ENCODE peak calls at places on chromosomes 7 and 10, in six cellular contexts. L, A, V, I, S and E are unnamed samples.

GRCh38 chr10:100769481-100769880 is 24.1 kb downstream of the PAX2 start:
- DNase-seq in A (no peak), S (no peak), L (no peak), V (no peak), I (no peak), E (no peak)

GRCh38 chr7:41869596-41869995 is 166.7 kb upstream of the INHBA start:
- DNase-seq in L (no peak), S (peak), I (peak), V (no peak), A (no peak), E (no peak)

GRCh38 chr10:73590881-73591577 is at the start of gene USP54:
- DNase-seq in S (peak), V (peak), A (no peak), L (no peak), I (peak), E (no peak)

GRCh38 chr10:91590904-91591791 is 41.7 kb downstream of the PPP1R3C start:
- DNase-seq in A (no peak), L (no peak), S (peak), I (peak), V (peak), E (no peak)

GRCh38 chr7:71752171-71752935 is 620.4 kb downstream of the GALNT17 start:
- DNase-seq in A (peak), S (peak), I (peak), V (peak), L (peak), E (no peak)

GRCh38 chr7:158366346-158366745 is 221.3 kb downstream of the PTPRN2 start:
- DNase-seq in I (no peak), V (no peak), A (peak), L (no peak), S (no peak), E (peak)

GRCh38 chr10:130242483-130242882 is 106.3 kb downstream of the GLRX3 start:
- DNase-seq in S (no peak), V (no peak), A (no peak), L (no peak), I (no peak), E (no peak)

GRCh38 chr7:154791611-154792010 is 211.3 kb downstream of the PAXIP1 start:
- DNase-seq in I (no peak), S (no peak), A (no peak), V (no peak), L (no peak), E (no peak)

GRCh38 chr7:82494420-82494819 is 50.8 kb upstream of the CACNA2D1 start:
- DNase-seq in V (no peak), I (no peak), L (no peak), A (no peak), S (no peak), E (no peak)

GRCh38 chr7:144866189-144866588 is 30.3 kb upstream of the TPK1 start:
- DNase-seq in S (no peak), I (no peak), A (no peak), V (no peak), L (no peak), E (no peak)

GRCh38 chr7:144869072-144869471 is 33.2 kb upstream of the TPK1 start:
- DNase-seq in I (no peak), S (no peak), V (no peak), A (no peak), L (no peak), E (no peak)

GRCh38 chr7:144857463-144857862 is 21.6 kb upstream of the TPK1 start:
- DNase-seq in L (no peak), S (no peak), I (no peak), A (no peak), V (no peak), E (no peak)

GRCh38 chr7:144862612-144863319 is 26.9 kb upstream of the TPK1 start:
- DNase-seq in L (no peak), A (no peak), I (no peak), V (no peak), S (no peak), E (no peak)

GRCh38 chr7:144863320-144863647 is 27.4 kb upstream of the TPK1 start:
- DNase-seq in A (no peak), V (no peak), L (no peak), I (no peak), S (no peak), E (no peak)
- TF ChIP-seq CTCF in A (no peak), V (no peak), L (no peak), I (no peak), S (no peak), E (no peak)

DNA sequence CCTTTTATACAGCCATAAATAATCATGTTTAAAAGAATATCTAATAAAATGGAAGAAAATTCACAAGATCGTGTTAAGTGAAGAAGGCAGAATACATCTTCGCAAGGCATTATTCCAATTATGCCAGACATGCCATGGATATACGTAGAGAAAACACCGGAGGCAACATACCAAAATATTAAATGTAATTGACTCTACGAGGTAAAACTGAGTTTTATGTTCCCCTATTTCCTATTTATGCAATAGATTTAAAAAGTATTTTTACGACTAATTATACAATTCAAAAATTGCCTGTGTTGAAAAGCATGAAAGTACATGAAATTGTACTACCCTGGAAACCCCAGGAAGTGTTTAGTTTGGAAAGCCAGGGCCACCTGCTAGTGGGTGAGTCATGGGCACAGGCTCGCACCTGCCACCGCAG is 935 bp upstream of the REPIN1 start:
- DNase-seq in L (no peak), V (peak), S (no peak), I (no peak), A (no peak), E (no peak)
- TF ChIP-seq CTCF in L (no peak), V (no peak), S (no peak), I (no peak), A (no peak), E (no peak)

DNA sequence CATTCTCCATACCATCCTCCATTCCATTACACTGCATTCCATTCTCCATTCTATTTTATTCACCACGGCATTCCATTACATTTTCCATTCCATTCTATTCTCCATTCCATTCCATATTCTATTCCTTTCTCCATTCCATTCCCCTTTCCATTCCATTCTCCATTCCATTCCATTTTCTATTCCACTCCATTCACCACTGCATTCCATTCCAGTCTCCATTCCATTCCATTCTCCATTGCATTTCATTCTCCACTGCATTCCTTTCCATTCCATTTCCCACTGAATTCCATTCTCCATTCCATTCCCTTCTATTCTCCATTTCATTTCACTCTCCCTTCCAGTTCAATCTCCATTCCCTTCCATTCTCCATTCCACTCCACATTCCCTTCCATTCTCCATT is 79.6 kb downstream of the NSUN6 start:
- DNase-seq in S (no peak), L (no peak), A (no peak), I (no peak), V (no peak), E (no peak)
- TF ChIP-seq CTCF in S (no peak), L (no peak), A (no peak), I (no peak), V (no peak), E (no peak)

DNA sequence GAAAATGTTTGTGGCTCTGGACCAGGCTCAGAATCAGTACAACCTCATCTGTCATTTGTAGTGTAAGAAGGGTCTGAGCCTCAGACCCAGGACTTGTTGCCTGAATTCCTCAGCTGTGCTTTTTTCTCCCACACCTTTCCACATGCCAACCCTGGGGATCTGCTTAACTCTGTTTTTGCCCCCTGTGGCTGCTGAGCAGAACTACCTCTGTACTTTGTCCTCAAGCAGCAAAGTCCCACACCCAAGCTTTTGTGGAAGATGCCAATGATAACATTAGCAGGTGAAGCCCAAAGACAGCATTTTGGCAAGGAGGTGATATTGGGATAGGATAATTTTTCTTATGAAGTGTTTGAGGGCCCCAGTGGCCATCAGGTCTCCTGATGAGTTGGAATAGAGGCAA is 5.8 kb upstream of the CYP2C18 start:
- DNase-seq in A (no peak), I (no peak), V (peak), S (no peak), L (no peak), E (no peak)
- TF ChIP-seq CTCF in A (no peak), I (no peak), V (peak), S (no peak), L (peak), E (no peak)

GRCh38 chr7:124662372-124662771 is 103.2 kb downstream of the GPR37 start:
- DNase-seq in V (no peak), S (no peak), A (no peak), I (no peak), L (no peak), E (no peak)

GRCh38 chr7:124667754-124668153 is 97.8 kb downstream of the GPR37 start:
- DNase-seq in V (no peak), S (no peak), L (no peak), A (no peak), I (no peak), E (no peak)

GRCh38 chr7:124667312-124667711 is 98.3 kb downstream of the GPR37 start:
- DNase-seq in A (no peak), S (no peak), L (no peak), V (peak), I (peak), E (no peak)

DNA sequence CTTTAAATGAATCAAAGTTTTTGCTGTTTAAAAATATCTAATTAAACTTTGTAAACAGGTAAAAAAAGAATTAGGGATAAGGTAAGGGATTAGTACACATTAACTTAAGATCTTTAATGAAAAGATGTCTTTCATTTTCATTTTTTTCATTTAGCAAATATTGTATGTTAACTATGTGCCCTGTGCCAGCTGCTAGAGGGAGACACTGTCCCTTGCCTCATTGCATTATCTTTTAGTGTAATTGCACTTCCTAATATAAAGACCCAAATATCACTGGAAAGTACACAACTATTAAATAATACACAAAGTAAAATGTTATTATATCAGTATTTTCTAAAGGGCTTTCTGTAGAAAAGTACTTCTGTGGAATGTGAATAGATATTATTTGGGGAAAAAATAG is 102.7 kb downstream of the GPR37 start:
- DNase-seq in S (no peak), L (no peak), V (no peak), A (no peak), I (no peak), E (no peak)
- TF ChIP-seq CTCF in S (no peak), L (no peak), V (peak), A (no peak), I (no peak), E (no peak)

DNA sequence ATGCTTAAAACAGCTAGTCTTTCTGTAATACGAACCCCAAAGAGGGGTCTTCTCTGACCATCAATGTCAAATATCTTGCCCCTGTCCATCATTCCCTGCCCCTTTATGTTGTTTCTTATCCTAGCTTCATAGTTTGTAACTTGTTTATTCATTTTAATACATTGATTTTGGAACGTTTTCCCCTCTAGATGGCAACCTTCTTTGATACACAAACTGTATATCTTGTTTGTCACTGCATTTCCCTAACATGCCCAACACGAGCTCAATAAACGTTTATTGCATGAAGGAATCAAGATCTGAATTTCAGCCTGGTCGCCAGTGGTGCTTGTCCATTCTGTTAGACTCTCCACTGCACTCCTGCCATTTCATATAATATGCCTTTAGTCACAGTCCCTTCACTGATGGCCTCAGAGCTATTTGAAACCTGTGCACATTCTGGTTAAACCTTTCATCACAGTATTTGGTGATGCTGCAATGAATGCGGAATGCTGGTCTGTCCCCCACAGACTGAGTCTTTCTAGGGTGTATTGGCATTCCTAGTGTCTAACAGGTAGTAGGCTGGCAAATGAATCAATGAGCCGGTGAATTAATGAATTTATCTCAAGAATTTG is 55.0 kb upstream of the FRMD4A start:
- DNase-seq in A (no peak), L (no peak), V (no peak), I (no peak), S (no peak), E (no peak)
- TF ChIP-seq CTCF in A (no peak), L (no peak), V (no peak), I (no peak), S (peak), E (no peak)

GRCh38 chr10:127815147-127815546 is 77.6 kb downstream of the CLRN3 start:
- DNase-seq in A (no peak), I (no peak), L (no peak), V (no peak), S (no peak), E (no peak)
- TF ChIP-seq CTCF in A (no peak), I (peak), L (peak), V (no peak), S (peak), E (no peak)

DNA sequence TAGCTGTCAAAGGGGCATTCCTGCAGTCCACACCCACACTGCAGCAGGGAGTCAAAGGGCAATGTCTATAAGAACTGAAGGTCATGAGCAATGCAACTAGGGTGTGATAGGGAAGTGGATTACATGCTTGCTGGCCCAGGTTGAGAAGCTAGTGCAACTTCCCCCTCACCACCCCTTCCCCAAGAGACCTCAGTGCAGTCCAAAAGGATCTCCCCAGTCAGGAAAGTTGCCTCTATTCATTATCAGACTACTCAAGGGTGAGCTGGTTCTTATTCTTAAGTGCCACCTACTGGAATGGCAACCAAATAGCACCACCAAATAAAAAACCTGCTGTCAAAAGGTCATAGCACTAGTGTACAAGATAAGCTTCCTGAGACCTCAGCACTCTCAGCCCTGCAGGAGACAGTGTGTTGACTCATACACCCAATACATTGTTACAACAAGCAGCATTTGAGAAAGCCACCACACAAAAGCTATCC is 28.2 kb downstream of the MTERF1 start:
- DNase-seq in S (peak), I (peak), A (no peak), L (no peak), V (peak), E (no peak)
- TF ChIP-seq CTCF in S (peak), I (peak), A (peak), L (peak), V (peak), E (peak)

GRCh38 chr10:26446258-26446657 is 8.1 kb downstream of the APBB1IP start:
- DNase-seq in V (no peak), S (no peak), L (no peak), I (no peak), A (no peak), E (no peak)

GRCh38 chr10:26448706-26449435 is 10.7 kb downstream of the APBB1IP start:
- DNase-seq in L (no peak), I (no peak), V (no peak), A (no peak), S (no peak), E (no peak)

GRCh38 chr10:26449726-26450125 is 11.6 kb downstream of the APBB1IP start:
- DNase-seq in L (no peak), V (no peak), S (no peak), I (no peak), A (no peak), E (no peak)

GRCh38 chr10:26445411-26446031 is 7.4 kb downstream of the APBB1IP start:
- DNase-seq in A (no peak), I (no peak), V (no peak), L (no peak), S (peak), E (no peak)

DNA sequence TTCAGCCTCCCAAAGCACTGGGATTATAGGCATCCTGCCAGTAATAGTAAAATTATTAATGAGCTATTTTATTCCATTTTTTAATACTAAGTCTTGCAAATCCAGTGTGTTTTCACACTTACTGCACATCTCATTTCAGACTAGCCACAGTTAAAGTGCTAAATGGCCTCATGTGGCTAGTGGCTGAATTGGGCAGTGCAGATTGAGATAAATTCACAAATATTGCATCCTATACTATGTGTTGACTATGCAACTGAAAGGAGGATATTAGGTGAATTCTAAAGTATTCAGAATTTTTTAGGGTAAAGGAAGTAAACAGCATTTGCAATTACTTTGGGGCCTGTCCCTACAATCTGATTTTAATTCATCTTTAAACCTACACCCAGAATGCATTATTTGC is 10.2 kb downstream of the APBB1IP start:
- DNase-seq in A (no peak), L (no peak), V (no peak), S (no peak), I (no peak), E (no peak)
- TF ChIP-seq CTCF in A (no peak), L (peak), V (no peak), S (no peak), I (no peak), E (peak)